ENCODE peak calls at places on chromosome 6, in seven cellular contexts. S, W, F, L, G, O and M are unnamed samples.

GRCh38 chr6:4103929-4104328 is 25.0 kb upstream of the FAM217A start:
- DNase-seq in S (no peak), W (peak), F (no peak), L (no peak), G (no peak), O (peak), M (no peak)

GRCh38 chr6:7529141-7529540 is 12.3 kb upstream of the DSP start:
- DNase-seq in S (no peak), W (peak), F (no peak), L (no peak), G (no peak), O (no peak), M (no peak)

GRCh38 chr6:167142433-167142761 is 15.4 kb downstream of the GPR31 start:
- DNase-seq in S (no peak), W (no peak), F (no peak), L (no peak), G (no peak), O (no peak), M (no peak)

GRCh38 chr6:81067057-81067456 is 685.4 kb downstream of the TENT5A start:
- DNase-seq in S (no peak), W (peak), F (no peak), L (no peak), G (no peak), O (no peak), M (no peak)

GRCh38 chr6:42049116-42049809 is 1.1 kb upstream of the TAF8 start:
- DNase-seq in S (no peak), W (no peak), F (peak), L (no peak), G (no peak), O (peak), M (no peak)

GRCh38 chr6:150683320-150683719 is 83.6 kb downstream of the PLEKHG1 start:
- DNase-seq in S (no peak), W (no peak), F (peak), L (peak), G (no peak), O (no peak), M (no peak)

GRCh38 chr6:17820055-17820454 is 113.3 kb upstream of the NUP153 start:
- DNase-seq in S (no peak), W (no peak), F (no peak), L (no peak), G (no peak), O (no peak), M (no peak)

GRCh38 chr6:21593927-21594421 is 423 bp downstream of the SOX4 start:
- DNase-seq in S (peak), W (peak), F (peak), L (peak), G (no peak), O (peak), M (peak)

GRCh38 chr6:121959501-121959900 is 440.0 kb upstream of the HSF2 start:
- DNase-seq in S (no peak), W (no peak), F (no peak), L (no peak), G (no peak), O (no peak), M (no peak)

GRCh38 chr6:41037107-41037900 is 1.7 kb downstream of the UNC5CL start:
- DNase-seq in S (no peak), W (peak), F (no peak), L (no peak), G (no peak), O (no peak), M (no peak)

GRCh38 chr6:3366596-3367413 is 90.0 kb downstream of the SLC22A23 start:
- DNase-seq in S (no peak), W (no peak), F (no peak), L (no peak), G (no peak), O (no peak), M (no peak)

GRCh38 chr6:118591897-118592296 is 43.8 kb downstream of the PLN start:
- DNase-seq in S (no peak), W (no peak), F (no peak), L (no peak), G (no peak), O (no peak), M (no peak)

GRCh38 chr6:37221585-37222124 is 35.9 kb upstream of the TBC1D22B start:
- DNase-seq in S (no peak), W (no peak), F (no peak), L (no peak), G (no peak), O (no peak), M (no peak)

GRCh38 chr6:113340371-113340770 is 516.8 kb upstream of the MARCKS start:
- DNase-seq in S (no peak), W (no peak), F (no peak), L (no peak), G (no peak), O (no peak), M (no peak)

GRCh38 chr6:13677878-13678254 is 33.8 kb downstream of the RANBP9 start:
- DNase-seq in S (no peak), W (no peak), F (no peak), L (no peak), G (no peak), O (no peak), M (no peak)

GRCh38 chr6:111912904-111913303 is 39.7 kb upstream of the FYN start:
- DNase-seq in S (no peak), W (no peak), F (no peak), L (no peak), G (no peak), O (no peak), M (no peak)

GRCh38 chr6:15267221-15267620 is 21.4 kb downstream of the JARID2 start:
- DNase-seq in S (no peak), W (no peak), F (no peak), L (no peak), G (no peak), O (no peak), M (no peak)

GRCh38 chr6:17394192-17394611 is 807 bp downstream of the CAP2 start:
- DNase-seq in S (peak), W (peak), F (peak), L (peak), G (no peak), O (peak), M (peak)

DNA sequence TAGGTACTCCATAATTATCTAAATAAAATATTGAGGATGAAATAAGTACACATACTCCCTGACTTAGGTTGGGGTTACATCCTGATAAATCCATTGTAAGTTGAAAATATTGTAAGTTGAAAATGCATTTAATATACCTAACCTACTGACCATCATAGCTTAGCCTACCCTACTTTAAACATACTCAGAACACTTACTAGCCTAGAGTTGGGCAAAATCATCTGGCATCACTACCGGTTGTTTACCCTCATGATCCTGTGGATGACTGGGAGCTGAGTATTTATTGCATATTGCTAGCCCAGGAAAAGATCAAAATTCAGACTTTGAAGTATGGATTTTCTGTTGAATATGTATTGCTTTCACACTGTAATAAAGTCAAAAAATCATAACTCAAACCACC is 467.3 kb downstream of the C6orf118 start:
- DNase-seq in S (no peak), W (no peak), F (no peak), L (no peak), G (no peak), O (no peak), M (no peak)
- H3K27ac ChIP-seq in S (no peak), W (no peak), F (no peak), L (no peak), G (no peak), O (no peak), M (no peak)

DNA sequence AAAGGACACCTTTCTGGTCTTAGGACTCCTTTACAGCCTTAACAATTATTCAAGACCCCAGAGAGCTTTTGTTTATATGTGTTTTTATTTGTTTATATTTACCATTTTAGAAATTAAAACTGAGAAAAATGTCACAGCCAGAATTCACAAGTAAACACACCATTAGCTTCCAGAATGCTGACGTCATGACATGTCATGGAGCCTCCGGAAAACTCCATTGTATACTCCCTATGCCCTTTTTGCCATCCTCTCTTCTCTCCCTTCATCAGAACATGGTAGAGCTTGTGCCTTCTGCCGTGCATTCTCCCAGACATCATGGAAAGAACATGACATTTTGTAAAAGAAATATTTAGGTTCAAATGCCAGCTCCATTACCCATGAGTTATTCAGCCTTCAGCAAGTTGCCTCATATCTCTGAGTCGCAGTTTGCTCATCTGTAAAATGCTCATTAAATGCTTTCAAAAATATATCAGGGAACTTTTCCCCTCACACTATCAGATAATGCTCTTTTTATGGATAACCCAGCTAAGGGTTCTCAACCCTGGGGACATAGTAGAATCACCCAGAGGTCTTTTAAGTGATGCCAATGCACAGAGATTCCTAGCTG is 27.8 kb downstream of the TNFAIP3 start:
- DNase-seq in S (no peak), W (peak), F (no peak), L (no peak), G (no peak), O (no peak), M (no peak)
- H3K4me3 ChIP-seq in S (no peak), W (no peak), F (no peak), L (no peak), G (no peak), O (no peak), M (no peak)

GRCh38 chr6:127586372-127586771 is 9.4 kb downstream of the C6orf58 start:
- DNase-seq in S (no peak), W (no peak), F (no peak), L (no peak), G (no peak), O (no peak), M (no peak)
- H3K27ac ChIP-seq in S (no peak), W (no peak), F (no peak), L (no peak), G (no peak), O (no peak), M (no peak)

GRCh38 chr6:163355471-163355991 is 59.0 kb upstream of the QKI start:
- DNase-seq in S (peak), W (peak), F (peak), L (peak), G (no peak), O (no peak), M (peak)
- H3K4me3 ChIP-seq in S (peak), W (no peak), F (no peak), L (peak), G (no peak), O (no peak), M (peak)